ENCODE peak calls at places on chromosomes 6 and 20, in four cellular contexts. E is HepG2, Q is GM12878, I is K562. P is an unnamed sample.

GRCh38 chr20:64079273-64080012 is at the start of gene RGS19:
- DNase-seq in E (peak; percentile 70), Q (no peak), I (peak; percentile 88), P (peak; percentile 86)

GRCh38 chr6:105484238-105485161 is 81.6 kb upstream of the PREP start:
- DNase-seq in E (peak; percentile 41), Q (no peak), I (peak; percentile 31), P (no peak)

GRCh38 chr20:62493886-62494285 is 18.1 kb upstream of the GATA5 start:
- DNase-seq in E (no peak), Q (no peak), I (no peak), P (no peak)

GRCh38 chr6:80210618-80211017 is 104.1 kb downstream of the BCKDHB start:
- DNase-seq in E (no peak), Q (peak; percentile 13), I (peak; percentile 5), P (peak; percentile 17)

GRCh38 chr6:119183457-119183856 is 105.0 kb upstream of the FAM184A start:
- DNase-seq in E (no peak), Q (no peak), I (no peak), P (no peak)

GRCh38 chr6:9799582-9799981 is 615.3 kb downstream of the TFAP2A start:
- DNase-seq in E (no peak), Q (no peak), I (no peak), P (no peak)

GRCh38 chr20:21272279-21272678 is 30.9 kb upstream of the XRN2 start:
- DNase-seq in E (no peak), Q (no peak), I (no peak), P (no peak)

GRCh38 chr6:136158971-136159370 is 91.1 kb downstream of the MTFR2 start:
- DNase-seq in E (no peak), Q (no peak), I (no peak), P (no peak)

GRCh38 chr6:165181951-165182414 is 127.4 kb downstream of the C6orf118 start:
- DNase-seq in E (no peak), Q (no peak), I (no peak), P (no peak)

GRCh38 chr20:34318609-34319443 is 15.7 kb upstream of the AHCY start:
- DNase-seq in E (peak; percentile 69), Q (no peak), I (no peak), P (no peak)

GRCh38 chr6:158686311-158686710 is 36.5 kb downstream of the SYTL3 start:
- DNase-seq in E (no peak), Q (no peak), I (no peak), P (no peak)

GRCh38 chr6:113306552-113307145 is 550.5 kb upstream of the MARCKS start:
- DNase-seq in E (peak; percentile 62), Q (peak; percentile 57), I (peak; percentile 43), P (peak; percentile 34)

GRCh38 chr20:9884666-9885065 is 45.8 kb upstream of the PAK5 start:
- DNase-seq in E (no peak), Q (no peak), I (no peak), P (no peak)

GRCh38 chr6:89559487-89559886 is 79.1 kb downstream of the LYRM2 start:
- DNase-seq in E (no peak), Q (no peak), I (no peak), P (no peak)

GRCh38 chr6:47603995-47604394 is 94.4 kb upstream of the ADGRF4 start:
- DNase-seq in E (no peak), Q (no peak), I (no peak), P (no peak)

GRCh38 chr20:56750430-56750829 is 121.3 kb downstream of the TFAP2C start:
- DNase-seq in E (no peak), Q (no peak), I (no peak), P (peak; percentile 77)

GRCh38 chr20:48772183-48772976 is 55.4 kb downstream of the PREX1 start:
- DNase-seq in E (no peak), Q (no peak), I (no peak), P (no peak)

GRCh38 chr6:8108031-8108660 is 5.8 kb upstream of the EEF1E1 start:
- DNase-seq in E (peak; percentile 93), Q (no peak), I (peak; percentile 45), P (no peak)
- TF ChIP-seq CEBPB in E (peak; percentile 26), Q (no peak), I (no peak), P (no peak)

DNA sequence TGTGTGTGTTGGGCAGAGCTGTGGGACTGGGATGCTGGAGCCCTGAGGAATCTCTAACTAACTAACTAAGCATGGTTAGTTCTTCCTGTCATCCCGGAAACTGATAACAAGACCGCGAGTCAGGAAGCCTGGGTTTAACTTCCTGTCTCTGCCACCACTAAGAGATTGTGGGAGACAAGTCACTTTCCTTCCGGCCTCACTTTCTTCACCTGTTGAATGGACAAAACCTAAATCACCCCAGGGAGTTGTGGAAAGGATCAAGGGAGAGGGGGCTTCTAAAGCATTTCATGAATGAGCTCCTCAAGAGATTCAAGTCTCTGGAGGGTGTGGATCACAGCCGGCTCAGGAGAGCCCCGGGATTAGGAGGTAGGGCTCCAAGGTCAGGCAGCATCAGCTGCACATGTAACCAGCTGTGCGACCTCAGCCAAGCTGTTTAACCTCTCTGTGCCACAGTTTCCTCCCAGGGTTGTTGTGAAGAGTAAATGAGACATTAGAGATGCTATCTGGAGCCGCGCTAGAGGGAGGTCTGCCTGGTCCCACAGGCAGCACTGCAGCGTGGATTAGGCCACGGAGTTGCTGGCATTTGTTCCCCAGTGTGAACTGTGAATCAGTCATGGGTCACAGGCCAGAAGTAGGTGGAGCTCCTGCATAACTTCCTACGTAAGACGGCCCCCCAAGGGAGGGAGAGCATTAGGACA is 105.1 kb downstream of the TOX2 start:
- DNase-seq in E (no peak), Q (no peak), I (no peak), P (no peak)
- TF ChIP-seq SRF in E (no peak), Q (no peak), I (no peak), P (no peak)

DNA sequence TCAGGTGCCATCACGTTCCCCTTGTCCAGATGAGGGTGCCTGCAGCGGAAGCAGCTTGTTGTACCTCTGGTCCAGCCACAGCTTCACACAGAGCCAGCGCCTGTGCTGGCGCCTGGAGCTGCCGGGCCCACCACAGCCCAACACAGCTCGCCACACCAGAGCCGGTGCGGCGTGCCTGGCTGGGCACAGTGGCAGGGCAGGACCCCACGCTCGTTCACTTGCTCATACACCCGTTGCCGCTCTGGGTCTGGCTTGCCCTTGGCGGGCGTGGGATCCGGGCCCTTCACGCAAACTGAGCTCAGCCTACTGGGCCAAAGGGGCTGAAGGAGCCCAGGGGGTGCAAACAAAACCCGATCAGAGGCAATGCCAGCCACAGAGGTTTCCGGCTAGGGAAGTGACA is 492.5 kb upstream of the MANEA start:
- DNase-seq in E (no peak), Q (no peak), I (no peak), P (no peak)
- TF ChIP-seq TAF1 in E (no peak), Q (no peak), I (no peak), P (no peak)

GRCh38 chr6:128413291-128413690 is 107.1 kb downstream of the PTPRK start:
- DNase-seq in E (no peak), Q (no peak), I (no peak), P (no peak)
- TF ChIP-seq CEBPB in E (peak; percentile 18), Q (no peak), I (no peak), P (peak; percentile 35)